ENCODE peak calls at places on chromosomes 13 and 19, in six cellular contexts. One of them, this sample, is unnamed.

GRCh38 chr13:60583911-60584753 is 187.1 kb downstream of the TDRD3 start:
- DNase-seq in hepatocyte: no peak
- DNase-seq in MM.1S: no peak
- DNase-seq in PC-3: peak; percentile 26
- DNase-seq in GM23338: peak; percentile 91
- DNase-seq in HCT116: no peak
- DNase-seq in this sample: peak; percentile 25

GRCh38 chr19:14091086-14091884 is 734 bp upstream of the SAMD1 start:
- DNase-seq in HCT116: no peak
- DNase-seq in GM23338: peak; percentile 63
- DNase-seq in MM.1S: peak; percentile 49
- DNase-seq in hepatocyte: peak; percentile 66
- DNase-seq in PC-3: peak; percentile 64
- DNase-seq in this sample: no peak

GRCh38 chr13:44396963-44397580 is 23.4 kb downstream of the SERP2 start:
- DNase-seq in PC-3: no peak
- DNase-seq in HCT116: no peak
- DNase-seq in MM.1S: no peak
- DNase-seq in GM23338: no peak
- DNase-seq in hepatocyte: peak; percentile 70
- DNase-seq in this sample: peak; percentile 88

GRCh38 chr19:1590641-1591397 is 1.8 kb downstream of the MBD3 start:
- DNase-seq in PC-3: no peak
- DNase-seq in MM.1S: peak; percentile 59
- DNase-seq in HCT116: no peak
- DNase-seq in GM23338: peak; percentile 61
- DNase-seq in hepatocyte: peak; percentile 59
- DNase-seq in this sample: peak; percentile 54

GRCh38 chr13:86108334-86108733 is 309.1 kb upstream of the SLITRK6 start:
- DNase-seq in GM23338: no peak
- DNase-seq in HCT116: no peak
- DNase-seq in PC-3: no peak
- DNase-seq in hepatocyte: no peak
- DNase-seq in MM.1S: peak; percentile 62
- DNase-seq in this sample: no peak

GRCh38 chr13:60329221-60329983 is 67.6 kb upstream of the TDRD3 start:
- DNase-seq in HCT116: peak; percentile 18
- DNase-seq in PC-3: peak; percentile 35
- DNase-seq in GM23338: peak; percentile 87
- DNase-seq in MM.1S: peak; percentile 16
- DNase-seq in hepatocyte: peak; percentile 67
- DNase-seq in this sample: peak; percentile 77

GRCh38 chr13:43879323-43880181 is at the start of the genes CCDC122 and LACC1:
- DNase-seq in MM.1S: peak; percentile 60
- DNase-seq in PC-3: peak; percentile 70
- DNase-seq in GM23338: peak; percentile 87
- DNase-seq in HCT116: no peak
- DNase-seq in hepatocyte: peak; percentile 94
- DNase-seq in this sample: peak; percentile 90

GRCh38 chr13:34682406-34682805 is 259.7 kb upstream of the NBEA start:
- DNase-seq in PC-3: no peak
- DNase-seq in HCT116: no peak
- DNase-seq in GM23338: no peak
- DNase-seq in hepatocyte: no peak
- DNase-seq in MM.1S: no peak
- DNase-seq in this sample: peak; percentile 38

GRCh38 chr13:74325106-74325505 is 190.9 kb upstream of the KLF12 start:
- DNase-seq in MM.1S: no peak
- DNase-seq in HCT116: no peak
- DNase-seq in hepatocyte: peak; percentile 62
- DNase-seq in PC-3: peak; percentile 90
- DNase-seq in GM23338: no peak
- DNase-seq in this sample: no peak

GRCh38 chr13:69035771-69036170 is 1071.9 kb upstream of the ATXN8OS start:
- DNase-seq in MM.1S: no peak
- DNase-seq in HCT116: no peak
- DNase-seq in GM23338: no peak
- DNase-seq in PC-3: no peak
- DNase-seq in hepatocyte: no peak
- DNase-seq in this sample: no peak

DNA sequence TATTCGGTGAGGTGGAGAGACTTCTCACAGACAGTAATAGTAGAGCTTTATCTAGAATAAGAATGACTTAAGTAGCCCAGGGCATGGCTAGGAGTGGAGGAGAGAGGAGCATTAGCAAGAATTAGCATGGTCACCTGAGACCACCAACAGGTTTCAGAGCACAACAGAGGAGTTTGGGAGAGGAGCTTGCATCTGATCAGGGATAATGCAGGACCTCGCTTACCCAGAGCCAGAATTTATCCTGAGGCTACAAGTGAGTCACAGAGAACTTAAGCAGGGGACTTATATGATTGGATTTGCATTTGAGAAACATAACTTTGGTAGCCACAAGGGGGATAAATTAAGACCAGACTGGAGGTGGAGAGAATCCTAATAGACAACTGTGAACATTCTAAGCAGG is 102.1 kb upstream of the FNDC3A start:
- DNase-seq in hepatocyte: no peak
- DNase-seq in PC-3: peak; percentile 63
- DNase-seq in GM23338: peak; percentile 76
- DNase-seq in MM.1S: no peak
- DNase-seq in HCT116: no peak
- DNase-seq in this sample: peak; percentile 18
- TF ChIP-seq CTCF in hepatocyte: peak; percentile 2
- TF ChIP-seq CTCF in PC-3: peak; percentile 42
- TF ChIP-seq CTCF in GM23338: no peak
- TF ChIP-seq CTCF in MM.1S: no peak
- TF ChIP-seq CTCF in HCT116: no peak
- TF ChIP-seq CTCF in this sample: no peak

DNA sequence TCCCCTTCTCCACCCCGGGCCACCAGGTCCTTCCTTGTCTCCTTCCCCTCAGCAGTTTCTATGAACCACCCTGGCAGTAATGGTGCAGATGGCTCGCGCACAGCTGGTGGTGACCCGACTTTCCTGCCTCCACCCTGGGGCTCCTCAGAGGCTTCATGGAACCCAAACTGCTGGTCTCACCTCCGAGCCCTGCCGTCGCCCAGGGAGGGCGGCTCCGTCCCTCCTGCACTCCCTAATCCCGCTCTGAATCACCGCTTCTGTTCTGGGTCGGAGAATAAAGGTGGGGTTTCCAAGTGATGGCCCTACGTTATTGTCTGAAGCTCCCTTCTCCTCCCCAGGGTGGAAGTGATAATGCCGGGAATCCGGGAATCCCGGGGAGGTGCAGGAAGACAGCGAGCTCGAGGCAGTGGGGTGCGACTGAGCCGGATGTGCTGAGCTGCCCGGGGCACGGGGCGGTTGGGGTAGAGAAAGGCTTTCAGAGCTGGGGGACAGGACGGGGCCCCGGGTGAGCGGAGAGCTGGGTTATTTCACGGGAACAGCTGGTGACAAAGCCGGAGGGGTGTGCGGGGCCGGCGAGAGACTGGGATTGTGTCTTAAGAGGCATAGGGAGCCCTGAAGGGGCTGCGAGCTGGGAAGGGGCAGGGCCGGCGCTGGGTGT is 711 bp downstream of the FUT2 start:
- DNase-seq in MM.1S: no peak
- DNase-seq in hepatocyte: no peak
- DNase-seq in GM23338: peak; percentile 72
- DNase-seq in HCT116: no peak
- DNase-seq in PC-3: no peak
- DNase-seq in this sample: peak; percentile 61
- TF ChIP-seq EZH2 in MM.1S: no peak
- TF ChIP-seq EZH2 in hepatocyte: peak; percentile 68
- TF ChIP-seq EZH2 in GM23338: peak; percentile 26
- TF ChIP-seq EZH2 in HCT116: no peak
- TF ChIP-seq EZH2 in PC-3: no peak
- TF ChIP-seq EZH2 in this sample: no peak

GRCh38 chr13:23777571-23777870 is 111.7 kb downstream of the MIPEP start:
- DNase-seq in HCT116: no peak
- DNase-seq in GM23338: no peak
- DNase-seq in MM.1S: no peak
- DNase-seq in hepatocyte: no peak
- DNase-seq in PC-3: no peak
- DNase-seq in this sample: no peak
- TF ChIP-seq EZH2phosphoT487 in HCT116: no peak
- TF ChIP-seq EZH2phosphoT487 in GM23338: no peak
- TF ChIP-seq EZH2phosphoT487 in MM.1S: no peak
- TF ChIP-seq EZH2phosphoT487 in hepatocyte: no peak
- TF ChIP-seq EZH2phosphoT487 in PC-3: no peak
- TF ChIP-seq EZH2phosphoT487 in this sample: no peak

DNA sequence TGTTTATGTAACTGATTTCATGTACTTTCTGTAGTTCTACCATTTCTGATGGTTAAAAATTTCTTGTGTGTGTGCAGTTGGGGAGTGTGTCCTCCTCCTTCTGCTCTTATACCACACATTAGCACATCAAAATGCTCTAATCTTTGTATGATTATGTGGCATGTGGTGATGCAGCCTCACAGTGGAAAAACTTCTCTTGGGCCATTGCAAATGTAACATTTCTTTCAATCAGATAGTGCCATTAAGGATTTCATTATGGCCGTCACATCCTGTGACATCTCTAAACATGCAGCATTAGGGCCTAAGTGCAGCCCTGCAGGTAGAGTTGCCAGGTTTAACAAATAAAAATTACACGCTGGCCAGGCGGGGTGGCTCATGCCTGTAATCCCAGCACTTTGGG is 24.9 kb upstream of the ALOX5AP start:
- DNase-seq in MM.1S: no peak
- DNase-seq in HCT116: no peak
- DNase-seq in PC-3: no peak
- DNase-seq in GM23338: no peak
- DNase-seq in hepatocyte: no peak
- DNase-seq in this sample: no peak
- TF ChIP-seq CTCF in MM.1S: no peak
- TF ChIP-seq CTCF in HCT116: no peak
- TF ChIP-seq CTCF in PC-3: no peak
- TF ChIP-seq CTCF in GM23338: no peak
- TF ChIP-seq CTCF in hepatocyte: no peak
- TF ChIP-seq CTCF in this sample: no peak